ENCODE peak calls at places on chromosomes 3 and 15, in eight cellular contexts. E is lung microvascular endothelial cell; P is activated gamma-delta T cell treated with Interleukin-2 at 50 U/mL for 16 hours; S is stimulated activated CD8-positive, alpha-beta memory T cell treated with anti-CD3 and anti-CD28 coated beads, Interleukin-15, amount 100 ng/mL, for 4 hours; T is stromal cell of bone marrow; M is tibial artery; L is SJSA1; B is activated effector memory CD4-positive, alpha-beta T cell treated with anti-CD3 and anti-CD28 coated beads, Interleukin-2, amount 50 U/mL, for 16 hours. Z is an unnamed sample.

GRCh38 chr15:99057697-99058420 is 47.0 kb upstream of the SYNM start:
- DNase-seq in M (no peak), P (no peak), L (no peak), B (no peak), S (no peak), E (peak; percentile 60), T (no peak), Z (peak; percentile 19)

GRCh38 chr3:36992806-36993325 is at the start of gene EPM2AIP1:
- DNase-seq in T (no peak), S (peak; percentile 94), M (no peak), E (no peak), L (peak; percentile 100), P (no peak), B (peak; percentile 99), Z (no peak)

GRCh38 chr3:71728632-71729342 is 3.6 kb upstream of the EIF4E3 start:
- DNase-seq in T (no peak), P (no peak), M (no peak), B (no peak), E (no peak), L (peak; percentile 39), S (no peak), Z (peak; percentile 22)

GRCh38 chr3:46853441-46854410 is 9.5 kb downstream of the MYL3 start:
- DNase-seq in P (no peak), T (no peak), M (no peak), L (no peak), E (no peak), B (peak; percentile 49), S (no peak), Z (no peak)

GRCh38 chr3:134869153-134869726 is 74.2 kb downstream of the EPHB1 start:
- DNase-seq in M (no peak), B (no peak), L (no peak), E (no peak), T (no peak), S (no peak), P (no peak), Z (peak; percentile 88)

GRCh38 chr3:161031134-161031533 is 74.0 kb downstream of the B3GALNT1 start:
- DNase-seq in P (no peak), E (no peak), L (no peak), S (no peak), M (no peak), B (no peak), T (no peak), Z (no peak)

GRCh38 chr3:140467104-140467577 is 210.7 kb upstream of the TRIM42 start:
- DNase-seq in E (peak; percentile 3), L (no peak), S (no peak), B (no peak), T (peak; percentile 57), M (no peak), P (no peak), Z (peak; percentile 88)

GRCh38 chr3:4359805-4360502 is 56.8 kb downstream of the SETMAR start:
- DNase-seq in S (no peak), M (no peak), E (no peak), T (no peak), B (no peak), P (no peak), L (no peak), Z (no peak)

GRCh38 chr3:150278843-150279341 is 129.2 kb upstream of the TSC22D2 start:
- DNase-seq in P (no peak), E (no peak), M (no peak), S (no peak), T (no peak), L (no peak), B (no peak), Z (peak; percentile 6)

GRCh38 chr3:122055215-122055614 is at the start of gene CD86:
- DNase-seq in B (no peak), L (no peak), T (peak; percentile 6), M (no peak), S (no peak), E (no peak), P (no peak), Z (no peak)

GRCh38 chr15:66047321-66048024 is 178.2 kb downstream of the RAB11A start:
- DNase-seq in E (no peak), P (no peak), B (no peak), M (no peak), S (no peak), L (no peak), T (no peak), Z (no peak)

GRCh38 chr3:154243353-154243752 is 80.9 kb downstream of the DHX36 start:
- DNase-seq in P (no peak), E (peak; percentile 42), L (no peak), S (no peak), T (peak; percentile 20), B (no peak), M (no peak), Z (no peak)

GRCh38 chr3:43996379-43997301 is 245.0 kb upstream of the TOPAZ1 start:
- DNase-seq in M (no peak), E (no peak), S (no peak), P (no peak), T (no peak), L (no peak), B (no peak), Z (peak; percentile 70)

GRCh38 chr3:74347563-74348268 is 266.7 kb downstream of the CNTN3 start:
- DNase-seq in L (no peak), S (no peak), M (no peak), T (no peak), E (no peak), P (no peak), B (no peak), Z (no peak)

GRCh38 chr3:120432105-120432860 is 18.5 kb downstream of the FSTL1 start:
- DNase-seq in S (no peak), E (no peak), M (no peak), L (peak; percentile 95), P (no peak), T (no peak), B (no peak), Z (no peak)

GRCh38 chr3:168025076-168025475 is 70.6 kb downstream of the GOLIM4 start:
- DNase-seq in S (no peak), T (peak; percentile 61), B (no peak), E (peak; percentile 38), P (no peak), M (no peak), L (no peak), Z (no peak)

GRCh38 chr3:64190517-64191515 is 34.5 kb downstream of the PRICKLE2 start:
- DNase-seq in E (peak; percentile 68), L (peak; percentile 57), P (no peak), S (no peak), M (no peak), T (peak; percentile 82), B (no peak), Z (no peak)

GRCh38 chr15:66661432-66662096 is 40.5 kb upstream of the SMAD6 start:
- DNase-seq in T (no peak), L (no peak), B (no peak), E (peak; percentile 70), S (no peak), M (peak; percentile 50), P (no peak), Z (no peak)

GRCh38 chr15:65096481-65097385 is 18.3 kb downstream of the UBAP1L start:
- DNase-seq in L (peak; percentile 98), S (no peak), B (peak; percentile 54), E (no peak), M (no peak), T (no peak), P (no peak), Z (no peak)

GRCh38 chr3:88180398-88180999 is 30.7 kb downstream of the C3orf38 start:
- DNase-seq in T (peak; percentile 42), P (peak; percentile 15), B (no peak), E (peak; percentile 48), M (no peak), S (no peak), L (peak; percentile 16), Z (peak; percentile 1)